ENCODE peak calls at places on chromosomes 13 and 19, in five cellular contexts. M, U, K, J and L are unnamed samples.

GRCh38 chr19:14890616-14891379 is 4.9 kb upstream of the OR7A17 start:
- DNase-seq in M (no peak), U (no peak), K (no peak), J (no peak), L (no peak)

GRCh38 chr13:111898956-111899713 is 167.8 kb upstream of the SOX1 start:
- DNase-seq in M (no peak), U (no peak), K (peak; percentile 50), J (no peak), L (no peak)

GRCh38 chr13:26531751-26532150 is 25.7 kb upstream of the WASF3 start:
- DNase-seq in M (no peak), U (no peak), K (no peak), J (no peak), L (no peak)

GRCh38 chr19:28543244-28543776 is 669.6 kb downstream of the UQCRFS1 start:
- DNase-seq in M (no peak), U (no peak), K (no peak), J (no peak), L (no peak)

GRCh38 chr13:75787249-75787940 is 151.3 kb downstream of the LMO7 start:
- DNase-seq in M (no peak), U (no peak), K (no peak), J (no peak), L (no peak)

GRCh38 chr13:101919541-101920306 is 467.2 kb downstream of the ITGBL1 start:
- DNase-seq in M (peak; percentile 34), U (no peak), K (no peak), J (no peak), L (no peak)

GRCh38 chr13:59480857-59481256 is 682.9 kb downstream of the DIAPH3 start:
- DNase-seq in M (no peak), U (no peak), K (no peak), J (no peak), L (no peak)

GRCh38 chr19:33374406-33374703 is 846 bp downstream of the CEBPG start:
- DNase-seq in M (peak; percentile 40), U (no peak), K (no peak), J (no peak), L (no peak)

GRCh38 chr13:48653074-48654054 is at the start of gene CYSLTR2:
- DNase-seq in M (no peak), U (no peak), K (no peak), J (no peak), L (no peak)

GRCh38 chr19:55687281-55688172 is 12.5 kb downstream of the EPN1 start:
- DNase-seq in M (peak; percentile 24), U (peak; percentile 67), K (no peak), J (no peak), L (no peak)

GRCh38 chr13:48542581-48543341 is 9.9 kb upstream of the RCBTB2 start:
- DNase-seq in M (peak; percentile 38), U (no peak), K (no peak), J (no peak), L (no peak)

GRCh38 chr13:42396901-42397670 is 125.1 kb downstream of the AKAP11 start:
- DNase-seq in M (no peak), U (no peak), K (no peak), J (no peak), L (no peak)

GRCh38 chr19:32859591-32859990 is 10.0 kb downstream of the SLC7A9 start:
- DNase-seq in M (no peak), U (peak; percentile 45), K (no peak), J (no peak), L (no peak)

GRCh38 chr13:84574851-84575250 is 692.6 kb upstream of the SLITRK1 start:
- DNase-seq in M (no peak), U (no peak), K (no peak), J (no peak), L (no peak)

GRCh38 chr19:46265217-46265828 is 31.5 kb upstream of the HIF3A start:
- DNase-seq in M (no peak), U (no peak), K (no peak), J (peak; percentile 35), L (peak; percentile 35)

GRCh38 chr19:51541458-51542357 is 10.2 kb upstream of the SIGLEC6 start:
- DNase-seq in M (no peak), U (no peak), K (no peak), J (no peak), L (no peak)

GRCh38 chr13:43757266-43757665 is 29.5 kb downstream of the ENOX1 start:
- DNase-seq in M (no peak), U (no peak), K (no peak), J (no peak), L (no peak)

GRCh38 chr19:34319785-34320184 is 45.2 kb upstream of the GPI start:
- DNase-seq in M (no peak), U (no peak), K (no peak), J (no peak), L (no peak)

GRCh38 chr19:18467978-18468377 is 30.0 kb upstream of the ISYNA1 start:
- DNase-seq in M (no peak), U (no peak), K (no peak), J (no peak), L (no peak)
- TF ChIP-seq POLR2A in M (no peak), U (no peak), K (no peak), J (no peak), L (no peak)

GRCh38 chr13:46134494-46134893 is 29.7 kb upstream of the CPB2 start:
- DNase-seq in M (no peak), U (no peak), K (no peak), J (no peak), L (no peak)

GRCh38 chr13:46137627-46138026 is 32.8 kb upstream of the CPB2 start:
- DNase-seq in M (no peak), U (no peak), K (no peak), J (no peak), L (no peak)

GRCh38 chr13:46136688-46137087 is 31.9 kb upstream of the CPB2 start:
- DNase-seq in M (no peak), U (no peak), K (no peak), J (no peak), L (no peak)

GRCh38 chr13:46132109-46132508 is 27.3 kb upstream of the CPB2 start:
- DNase-seq in M (no peak), U (no peak), K (no peak), J (no peak), L (no peak)

GRCh38 chr13:46134961-46135522 is 30.2 kb upstream of the CPB2 start:
- DNase-seq in M (no peak), U (no peak), K (no peak), J (no peak), L (no peak)
- TF ChIP-seq POLR2A in M (no peak), U (no peak), K (no peak), J (peak; percentile 63), L (no peak)

GRCh38 chr13:33026489-33027152 is 10.4 kb downstream of the KL start:
- DNase-seq in M (no peak), U (no peak), K (no peak), J (no peak), L (no peak)
- TF ChIP-seq POLR2A in M (no peak), U (no peak), K (no peak), J (no peak), L (no peak)

GRCh38 chr13:94412870-94413269 is 66.6 kb downstream of the DCT start:
- DNase-seq in M (no peak), U (no peak), K (no peak), J (no peak), L (no peak)

GRCh38 chr13:94411747-94412146 is 67.7 kb downstream of the DCT start:
- DNase-seq in M (no peak), U (no peak), K (no peak), J (no peak), L (no peak)

GRCh38 chr13:94415484-94415883 is 64.0 kb downstream of the DCT start:
- DNase-seq in M (no peak), U (no peak), K (no peak), J (no peak), L (no peak)

GRCh38 chr13:94413545-94413944 is 65.9 kb downstream of the DCT start:
- DNase-seq in M (no peak), U (no peak), K (no peak), J (no peak), L (no peak)

DNA sequence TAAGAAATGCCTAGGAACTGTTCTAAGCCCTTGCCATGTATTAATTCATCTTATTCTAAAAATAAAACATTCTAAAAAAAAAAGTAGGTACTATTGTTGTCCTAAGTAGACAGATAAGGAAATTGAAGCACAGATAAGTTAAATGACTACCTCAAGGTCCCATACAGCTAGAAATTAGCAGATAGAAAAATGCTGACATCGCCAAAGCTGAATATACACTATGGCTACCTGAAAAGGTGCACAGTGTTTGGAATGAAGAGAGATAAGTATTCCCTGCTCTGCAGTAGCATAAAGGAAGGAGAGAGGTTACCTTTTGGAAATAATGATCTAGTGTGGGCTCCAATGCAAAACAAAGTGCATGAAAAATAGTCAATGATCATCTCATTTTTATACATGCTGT is 65.3 kb downstream of the DCT start:
- DNase-seq in M (no peak), U (no peak), K (no peak), J (no peak), L (no peak)
- TF ChIP-seq POLR2A in M (no peak), U (no peak), K (no peak), J (no peak), L (no peak)